ENCODE peak calls at places on chromosomes 7 and 10, in six cellular contexts. E is tibial artery; M is kidney; U is thoracic aorta; H is upper lobe of right lung; I is naive thymus-derived CD4-positive, alpha-beta T cell. Q is an unnamed sample.

GRCh38 chr10:12466701-12467100 is 117.4 kb downstream of the CAMK1D start:
- DNase-seq in M (no peak), I (no peak), U (no peak), H (no peak), E (no peak), Q (no peak)

GRCh38 chr7:143331179-143331825 is 15.4 kb downstream of the CLCN1 start:
- DNase-seq in H (no peak), E (no peak), U (no peak), I (no peak), M (no peak), Q (no peak)

GRCh38 chr10:87064651-87065050 is 30.0 kb downstream of the GLUD1 start:
- DNase-seq in H (no peak), I (no peak), M (no peak), U (no peak), E (no peak), Q (no peak)

GRCh38 chr10:69866688-69867461 is 65.2 kb downstream of the COL13A1 start:
- DNase-seq in I (no peak), M (peak; percentile 71), E (no peak), H (no peak), U (no peak), Q (no peak)

GRCh38 chr10:62131724-62132123 is 136.9 kb downstream of the RTKN2 start:
- DNase-seq in E (no peak), H (no peak), I (no peak), U (no peak), M (no peak), Q (no peak)

GRCh38 chr7:133054167-133054840 is 27.6 kb downstream of the CHCHD3 start:
- DNase-seq in I (no peak), U (no peak), E (no peak), H (no peak), M (no peak), Q (no peak)

GRCh38 chr7:74615933-74616780 is 41.4 kb upstream of the GTF2I start:
- DNase-seq in U (no peak), E (no peak), H (no peak), M (no peak), I (no peak), Q (no peak)

GRCh38 chr7:151565541-151565940 is 45.8 kb upstream of the RHEB start:
- DNase-seq in U (no peak), M (no peak), H (no peak), I (no peak), E (no peak), Q (no peak)

GRCh38 chr10:68989317-68989990 is 851 bp downstream of the KIFBP start:
- DNase-seq in M (no peak), I (no peak), E (no peak), U (no peak), H (no peak), Q (no peak)

GRCh38 chr7:45680776-45681175 is 106.6 kb downstream of the ADCY1 start:
- DNase-seq in H (peak; percentile 38), E (no peak), I (no peak), M (no peak), U (no peak), Q (no peak)

GRCh38 chr10:130717088-130717487 is 580.9 kb downstream of the GLRX3 start:
- DNase-seq in H (no peak), U (no peak), E (no peak), M (no peak), I (no peak), Q (no peak)

GRCh38 chr7:116863168-116863670 is 832 bp downstream of the CAPZA2 start:
- DNase-seq in E (no peak), H (peak; percentile 66), M (no peak), U (no peak), I (peak; percentile 5), Q (no peak)

GRCh38 chr7:142554555-142555532 is 194.4 kb upstream of the PRSS1 start:
- DNase-seq in H (no peak), I (no peak), M (no peak), U (no peak), E (no peak), Q (no peak)

GRCh38 chr10:127736915-127737562 is at the start of gene FOXI2:
- DNase-seq in I (no peak), H (no peak), M (peak; percentile 49), U (no peak), E (no peak), Q (no peak)

GRCh38 chr10:84541289-84541637 is 212.9 kb downstream of the CCSER2 start:
- DNase-seq in I (no peak), M (no peak), H (no peak), E (no peak), U (no peak), Q (no peak)

GRCh38 chr10:132356621-132357195 is 24.7 kb downstream of the LRRC27 start:
- DNase-seq in H (no peak), E (no peak), U (no peak), I (no peak), M (no peak), Q (no peak)

GRCh38 chr7:54906963-54907362 is 111.9 kb upstream of the EGFR start:
- DNase-seq in U (no peak), H (no peak), E (no peak), M (no peak), I (no peak), Q (no peak)

GRCh38 chr7:6035165-6035564 is 4.0 kb downstream of the ANKRD61 start:
- DNase-seq in I (no peak), H (peak; percentile 25), M (peak; percentile 13), U (no peak), E (no peak), Q (no peak)

GRCh38 chr7:150648358-150649083 is 16.3 kb upstream of the GIMAP6 start:
- DNase-seq in H (no peak), I (peak; percentile 36), U (no peak), E (no peak), M (no peak), Q (no peak)

GRCh38 chr7:22700559-22701002 is 26.4 kb upstream of the IL6 start:
- DNase-seq in M (no peak), E (no peak), H (no peak), I (no peak), U (no peak), Q (no peak)

GRCh38 chr7:157572622-157573021 is 235.8 kb downstream of the DNAJB6 start:
- DNase-seq in E (no peak), I (no peak), H (no peak), M (peak; percentile 48), U (no peak), Q (no peak)

GRCh38 chr7:157569967-157570366 is 233.2 kb downstream of the DNAJB6 start:
- DNase-seq in H (no peak), E (no peak), I (no peak), M (peak; percentile 12), U (no peak), Q (no peak)

GRCh38 chr7:157568785-157569584 is 232.2 kb downstream of the DNAJB6 start:
- DNase-seq in U (no peak), I (peak; percentile 62), H (peak; percentile 74), M (peak; percentile 81), E (peak; percentile 38), Q (peak; percentile 44)

GRCh38 chr7:157568071-157568784 is 231.4 kb downstream of the DNAJB6 start:
- DNase-seq in M (peak; percentile 52), I (no peak), E (no peak), U (no peak), H (no peak), Q (no peak)

DNA sequence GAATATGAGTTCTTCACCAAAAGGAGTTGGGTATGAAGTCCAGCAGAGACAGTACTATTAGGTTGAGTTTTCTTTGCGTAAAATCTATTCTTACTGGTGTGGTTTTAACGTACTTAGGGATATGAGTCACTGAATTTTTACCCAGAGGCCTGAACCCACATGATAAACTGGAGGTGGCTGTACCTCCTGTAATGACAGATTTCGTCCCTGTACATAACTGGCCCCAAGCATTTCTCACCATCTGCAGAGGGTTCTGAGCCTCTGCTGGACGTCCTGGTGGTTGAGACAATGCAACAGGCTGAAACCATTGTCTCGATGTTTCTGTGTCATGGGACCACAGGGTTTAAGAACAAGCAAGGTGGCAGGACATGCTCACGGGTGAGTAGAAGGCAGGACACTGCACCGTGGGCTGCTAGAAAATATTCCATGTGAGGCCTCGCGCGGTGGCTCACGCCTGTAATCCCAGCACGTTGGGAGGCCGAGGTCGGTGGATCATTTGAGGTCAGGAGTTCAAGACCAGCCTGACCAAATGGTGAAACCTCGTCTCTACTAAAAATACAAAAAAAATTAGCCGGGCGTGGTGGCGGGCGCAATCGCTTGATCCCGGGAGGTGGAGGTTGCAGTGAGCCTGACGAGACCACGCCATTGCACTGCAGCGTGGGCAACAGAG is 233.9 kb downstream of the DNAJB6 start:
- DNase-seq in U (no peak), H (no peak), I (no peak), E (no peak), M (peak; percentile 51), Q (no peak)
- H3K9me3 ChIP-seq in U (no peaks in the 10 kb centered on the region), H (no peaks in the 10 kb centered on the region), I (no peaks in the 10 kb centered on the region), E (no peaks in the 10 kb centered on the region), M (no peaks in the 10 kb centered on the region), Q (no peaks in the 10 kb centered on the region)

DNA sequence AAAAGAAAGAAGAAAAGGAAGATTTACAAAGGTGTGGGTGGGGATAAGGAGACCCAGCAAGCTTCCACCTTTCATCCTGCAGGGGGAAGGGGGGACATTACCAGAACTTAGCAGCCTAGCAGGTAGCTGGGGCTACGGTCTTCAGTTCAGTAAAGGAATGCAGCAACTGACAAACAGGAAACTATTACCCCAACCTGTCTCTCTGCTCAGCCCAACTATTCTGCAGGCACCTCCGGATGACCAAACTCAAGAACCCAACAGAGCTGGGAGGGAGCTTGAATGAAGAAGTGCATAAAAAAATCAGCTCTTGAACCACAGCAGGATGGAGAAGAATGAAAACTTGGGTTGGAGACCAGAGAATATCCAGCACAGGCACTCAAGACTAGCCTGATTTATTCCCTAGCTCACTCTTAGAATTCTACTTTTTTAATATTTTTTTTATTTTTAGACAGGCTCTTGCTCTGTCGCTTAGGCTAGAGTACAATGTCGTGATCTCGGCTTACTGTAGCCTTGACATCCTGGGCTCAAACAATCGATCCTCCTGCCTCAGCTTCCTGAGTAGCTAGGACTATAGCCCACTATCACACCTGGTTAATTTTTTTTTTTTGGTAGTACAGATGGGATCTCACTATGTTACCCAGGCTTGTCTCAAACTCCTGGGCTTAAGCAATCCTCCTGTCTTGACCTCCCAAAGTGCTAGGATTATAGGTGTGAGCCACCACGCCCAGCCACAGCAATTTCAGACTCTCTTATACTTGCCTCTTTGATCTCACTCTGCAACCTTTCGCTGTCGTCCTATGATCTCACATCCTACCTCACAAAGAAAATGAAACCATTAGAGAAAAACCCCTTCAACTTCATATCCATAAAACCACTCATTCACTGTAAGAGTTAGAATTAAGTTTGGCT is 18.5 kb upstream of the C10orf67 start:
- DNase-seq in H (no peak), E (no peak), I (peak; percentile 66), U (no peak), M (no peak), Q (no peak)
- H3K9me3 ChIP-seq in H (no peaks in the 10 kb centered on the region), E (no peaks in the 10 kb centered on the region), I (no peaks in the 10 kb centered on the region), U (no peaks in the 10 kb centered on the region), M (no peaks in the 10 kb centered on the region), Q (no peaks in the 10 kb centered on the region)

GRCh38 chr7:156043435-156044123 is 231.3 kb upstream of the SHH start:
- DNase-seq in M (no peak), H (no peak), I (no peak), E (no peak), U (no peak), Q (no peak)
- H3K9me3 ChIP-seq in M (no peaks in the 10 kb centered on the region), H (no peaks in the 10 kb centered on the region), I (no peaks in the 10 kb centered on the region), E (no peaks in the 10 kb centered on the region), U (no peaks in the 10 kb centered on the region), Q (no peaks in the 10 kb centered on the region)

GRCh38 chr7:56479136-56479535 is 362.9 kb upstream of the NUPR2 start:
- DNase-seq in U (no peak), E (no peak), M (no peak), H (no peak), I (no peak), Q (no peak)

GRCh38 chr7:56479748-56480147 is 363.5 kb upstream of the NUPR2 start:
- DNase-seq in I (no peak), U (no peak), E (no peak), M (no peak), H (no peak), Q (no peak)

GRCh38 chr7:56471811-56472210 is 355.6 kb upstream of the NUPR2 start:
- DNase-seq in M (no peak), I (no peak), H (no peak), U (no peak), E (no peak), Q (no peak)

GRCh38 chr7:56474271-56474670 is 358.1 kb upstream of the NUPR2 start:
- DNase-seq in I (no peak), E (no peak), U (no peak), H (no peak), M (no peak), Q (no peak)
- H3K9me3 ChIP-seq in I (no peaks in the 10 kb centered on the region), E (peaks cover 3% of the 10 kb centered on the region), U (peaks cover 60% of the 10 kb centered on the region), H (peaks cover 53% of the 10 kb centered on the region), M (peaks cover 4% of the 10 kb centered on the region), Q (no peaks in the 10 kb centered on the region)

Q was measured in T-helper 17 cell.